ENCODE peak calls at places on chromosomes 4 and X, in ten cellular contexts. One of them, this sample, is unnamed.

GRCh38 chr4:169398294-169398693 is 127.5 kb upstream of the SH3RF1 start:
- DNase-seq in GM18507: no peak
- DNase-seq in H9: no peak
- DNase-seq in foreskin fibroblast: peak
- DNase-seq in stimulated activated naive CD8-positive, alpha-beta T cell treated with anti-CD3 and anti-CD28 coated beads, Interleukin-15, Interleukin-2, amounts not matched to agents 100 U/mL and 50 U/mL, for 24 hours: no peak
- DNase-seq in NCI-H524: no peak
- DNase-seq in activated T-helper 1 cell treated with Interleukin-2 at 50 U/mL for 16 hours: no peak
- DNase-seq in NCI-H446: no peak
- DNase-seq in activated CD4-positive, alpha-beta T cell treated with anti-CD3 and anti-CD28 coated beads, Interleukin-2, amount 10 ng/mL, durations not matched to agents 7 days and 5 days: no peak
- DNase-seq in neural progenitor cell: no peak
- DNase-seq in this sample: no peak

GRCh38 chr4:154686838-154687237 is 57.0 kb upstream of the LRAT start:
- DNase-seq in stimulated activated naive CD8-positive, alpha-beta T cell treated with anti-CD3 and anti-CD28 coated beads, Interleukin-15, Interleukin-2, amounts not matched to agents 100 U/mL and 50 U/mL, for 24 hours: no peak
- DNase-seq in neural progenitor cell: no peak
- DNase-seq in GM18507: no peak
- DNase-seq in activated T-helper 1 cell treated with Interleukin-2 at 50 U/mL for 16 hours: no peak
- DNase-seq in H9: no peak
- DNase-seq in NCI-H446: no peak
- DNase-seq in activated CD4-positive, alpha-beta T cell treated with anti-CD3 and anti-CD28 coated beads, Interleukin-2, amount 10 ng/mL, durations not matched to agents 7 days and 5 days: no peak
- DNase-seq in NCI-H524: no peak
- DNase-seq in foreskin fibroblast: no peak
- DNase-seq in this sample: no peak

GRCh38 chr4:159267023-159267939 is 164.4 kb downstream of the RAPGEF2 start:
- DNase-seq in activated CD4-positive, alpha-beta T cell treated with anti-CD3 and anti-CD28 coated beads, Interleukin-2, amount 10 ng/mL, durations not matched to agents 7 days and 5 days: no peak
- DNase-seq in NCI-H524: no peak
- DNase-seq in GM18507: no peak
- DNase-seq in activated T-helper 1 cell treated with Interleukin-2 at 50 U/mL for 16 hours: no peak
- DNase-seq in H9: no peak
- DNase-seq in NCI-H446: no peak
- DNase-seq in stimulated activated naive CD8-positive, alpha-beta T cell treated with anti-CD3 and anti-CD28 coated beads, Interleukin-15, Interleukin-2, amounts not matched to agents 100 U/mL and 50 U/mL, for 24 hours: no peak
- DNase-seq in foreskin fibroblast: no peak
- DNase-seq in neural progenitor cell: peak
- DNase-seq in this sample: peak

GRCh38 chrX:97267376-97267775 is 383.7 kb downstream of the RPA4 start:
- DNase-seq in neural progenitor cell: no peak
- DNase-seq in NCI-H446: no peak
- DNase-seq in NCI-H524: peak
- DNase-seq in activated CD4-positive, alpha-beta T cell treated with anti-CD3 and anti-CD28 coated beads, Interleukin-2, amount 10 ng/mL, durations not matched to agents 7 days and 5 days: no peak
- DNase-seq in GM18507: no peak
- DNase-seq in H9: no peak
- DNase-seq in activated T-helper 1 cell treated with Interleukin-2 at 50 U/mL for 16 hours: no peak
- DNase-seq in stimulated activated naive CD8-positive, alpha-beta T cell treated with anti-CD3 and anti-CD28 coated beads, Interleukin-15, Interleukin-2, amounts not matched to agents 100 U/mL and 50 U/mL, for 24 hours: no peak
- DNase-seq in foreskin fibroblast: peak
- DNase-seq in this sample: no peak

GRCh38 chrX:33339219-33339618 is 127.9 kb upstream of the DMD start:
- DNase-seq in GM18507: no peak
- DNase-seq in activated T-helper 1 cell treated with Interleukin-2 at 50 U/mL for 16 hours: no peak
- DNase-seq in foreskin fibroblast: no peak
- DNase-seq in neural progenitor cell: peak
- DNase-seq in NCI-H446: no peak
- DNase-seq in H9: peak
- DNase-seq in NCI-H524: peak
- DNase-seq in stimulated activated naive CD8-positive, alpha-beta T cell treated with anti-CD3 and anti-CD28 coated beads, Interleukin-15, Interleukin-2, amounts not matched to agents 100 U/mL and 50 U/mL, for 24 hours: no peak
- DNase-seq in activated CD4-positive, alpha-beta T cell treated with anti-CD3 and anti-CD28 coated beads, Interleukin-2, amount 10 ng/mL, durations not matched to agents 7 days and 5 days: no peak
- DNase-seq in this sample: peak

GRCh38 chr4:179797718-179798117 is 2355.5 kb upstream of the AGA start:
- DNase-seq in NCI-H524: no peak
- DNase-seq in foreskin fibroblast: no peak
- DNase-seq in activated T-helper 1 cell treated with Interleukin-2 at 50 U/mL for 16 hours: no peak
- DNase-seq in activated CD4-positive, alpha-beta T cell treated with anti-CD3 and anti-CD28 coated beads, Interleukin-2, amount 10 ng/mL, durations not matched to agents 7 days and 5 days: no peak
- DNase-seq in neural progenitor cell: no peak
- DNase-seq in H9: no peak
- DNase-seq in GM18507: no peak
- DNase-seq in NCI-H446: no peak
- DNase-seq in stimulated activated naive CD8-positive, alpha-beta T cell treated with anti-CD3 and anti-CD28 coated beads, Interleukin-15, Interleukin-2, amounts not matched to agents 100 U/mL and 50 U/mL, for 24 hours: no peak
- DNase-seq in this sample: no peak

GRCh38 chrX:1249101-1249887 is 19.3 kb upstream of the CSF2RA start:
- DNase-seq in neural progenitor cell: peak
- DNase-seq in GM18507: no peak
- DNase-seq in H9: peak
- DNase-seq in activated T-helper 1 cell treated with Interleukin-2 at 50 U/mL for 16 hours: peak
- DNase-seq in NCI-H446: no peak
- DNase-seq in foreskin fibroblast: peak
- DNase-seq in activated CD4-positive, alpha-beta T cell treated with anti-CD3 and anti-CD28 coated beads, Interleukin-2, amount 10 ng/mL, durations not matched to agents 7 days and 5 days: peak
- DNase-seq in stimulated activated naive CD8-positive, alpha-beta T cell treated with anti-CD3 and anti-CD28 coated beads, Interleukin-15, Interleukin-2, amounts not matched to agents 100 U/mL and 50 U/mL, for 24 hours: peak
- DNase-seq in NCI-H524: no peak
- DNase-seq in this sample: no peak

GRCh38 chr4:84916233-84916632 is 50.3 kb downstream of the WDFY3 start:
- DNase-seq in NCI-H524: no peak
- DNase-seq in NCI-H446: no peak
- DNase-seq in foreskin fibroblast: no peak
- DNase-seq in activated T-helper 1 cell treated with Interleukin-2 at 50 U/mL for 16 hours: no peak
- DNase-seq in H9: no peak
- DNase-seq in GM18507: no peak
- DNase-seq in neural progenitor cell: no peak
- DNase-seq in activated CD4-positive, alpha-beta T cell treated with anti-CD3 and anti-CD28 coated beads, Interleukin-2, amount 10 ng/mL, durations not matched to agents 7 days and 5 days: no peak
- DNase-seq in stimulated activated naive CD8-positive, alpha-beta T cell treated with anti-CD3 and anti-CD28 coated beads, Interleukin-15, Interleukin-2, amounts not matched to agents 100 U/mL and 50 U/mL, for 24 hours: no peak
- DNase-seq in this sample: no peak

GRCh38 chr4:127015616-127016015 is 617.1 kb upstream of the INTU start:
- DNase-seq in activated CD4-positive, alpha-beta T cell treated with anti-CD3 and anti-CD28 coated beads, Interleukin-2, amount 10 ng/mL, durations not matched to agents 7 days and 5 days: no peak
- DNase-seq in NCI-H524: no peak
- DNase-seq in H9: peak
- DNase-seq in activated T-helper 1 cell treated with Interleukin-2 at 50 U/mL for 16 hours: no peak
- DNase-seq in foreskin fibroblast: no peak
- DNase-seq in GM18507: no peak
- DNase-seq in neural progenitor cell: peak
- DNase-seq in NCI-H446: no peak
- DNase-seq in stimulated activated naive CD8-positive, alpha-beta T cell treated with anti-CD3 and anti-CD28 coated beads, Interleukin-15, Interleukin-2, amounts not matched to agents 100 U/mL and 50 U/mL, for 24 hours: no peak
- DNase-seq in this sample: no peak

GRCh38 chrX:113001836-113002235 is 161.2 kb upstream of the AMOT start:
- DNase-seq in NCI-H524: peak
- DNase-seq in activated T-helper 1 cell treated with Interleukin-2 at 50 U/mL for 16 hours: no peak
- DNase-seq in H9: no peak
- DNase-seq in NCI-H446: no peak
- DNase-seq in stimulated activated naive CD8-positive, alpha-beta T cell treated with anti-CD3 and anti-CD28 coated beads, Interleukin-15, Interleukin-2, amounts not matched to agents 100 U/mL and 50 U/mL, for 24 hours: no peak
- DNase-seq in activated CD4-positive, alpha-beta T cell treated with anti-CD3 and anti-CD28 coated beads, Interleukin-2, amount 10 ng/mL, durations not matched to agents 7 days and 5 days: no peak
- DNase-seq in GM18507: no peak
- DNase-seq in neural progenitor cell: peak
- DNase-seq in foreskin fibroblast: no peak
- DNase-seq in this sample: no peak

GRCh38 chr4:148007303-148007702 is 275.4 kb downstream of the ARHGAP10 start:
- DNase-seq in NCI-H524: no peak
- DNase-seq in neural progenitor cell: no peak
- DNase-seq in activated T-helper 1 cell treated with Interleukin-2 at 50 U/mL for 16 hours: no peak
- DNase-seq in activated CD4-positive, alpha-beta T cell treated with anti-CD3 and anti-CD28 coated beads, Interleukin-2, amount 10 ng/mL, durations not matched to agents 7 days and 5 days: no peak
- DNase-seq in GM18507: no peak
- DNase-seq in NCI-H446: no peak
- DNase-seq in H9: no peak
- DNase-seq in stimulated activated naive CD8-positive, alpha-beta T cell treated with anti-CD3 and anti-CD28 coated beads, Interleukin-15, Interleukin-2, amounts not matched to agents 100 U/mL and 50 U/mL, for 24 hours: no peak
- DNase-seq in foreskin fibroblast: peak
- DNase-seq in this sample: no peak

GRCh38 chrX:154486052-154486395 is 391 bp downstream of the UBL4A start:
- DNase-seq in GM18507: no peak
- DNase-seq in activated CD4-positive, alpha-beta T cell treated with anti-CD3 and anti-CD28 coated beads, Interleukin-2, amount 10 ng/mL, durations not matched to agents 7 days and 5 days: peak
- DNase-seq in NCI-H446: no peak
- DNase-seq in foreskin fibroblast: no peak
- DNase-seq in neural progenitor cell: no peak
- DNase-seq in NCI-H524: no peak
- DNase-seq in H9: no peak
- DNase-seq in stimulated activated naive CD8-positive, alpha-beta T cell treated with anti-CD3 and anti-CD28 coated beads, Interleukin-15, Interleukin-2, amounts not matched to agents 100 U/mL and 50 U/mL, for 24 hours: peak
- DNase-seq in activated T-helper 1 cell treated with Interleukin-2 at 50 U/mL for 16 hours: peak
- DNase-seq in this sample: peak

GRCh38 chr4:145825255-145825654 is 113.4 kb downstream of the ZNF827 start:
- DNase-seq in stimulated activated naive CD8-positive, alpha-beta T cell treated with anti-CD3 and anti-CD28 coated beads, Interleukin-15, Interleukin-2, amounts not matched to agents 100 U/mL and 50 U/mL, for 24 hours: no peak
- DNase-seq in NCI-H524: no peak
- DNase-seq in NCI-H446: no peak
- DNase-seq in H9: peak
- DNase-seq in neural progenitor cell: no peak
- DNase-seq in foreskin fibroblast: no peak
- DNase-seq in activated CD4-positive, alpha-beta T cell treated with anti-CD3 and anti-CD28 coated beads, Interleukin-2, amount 10 ng/mL, durations not matched to agents 7 days and 5 days: no peak
- DNase-seq in GM18507: no peak
- DNase-seq in activated T-helper 1 cell treated with Interleukin-2 at 50 U/mL for 16 hours: no peak
- DNase-seq in this sample: no peak

GRCh38 chr4:76087007-76087769 is 12.7 kb downstream of the ART3 start:
- DNase-seq in neural progenitor cell: peak
- DNase-seq in activated T-helper 1 cell treated with Interleukin-2 at 50 U/mL for 16 hours: no peak
- DNase-seq in foreskin fibroblast: peak
- DNase-seq in NCI-H524: peak
- DNase-seq in GM18507: no peak
- DNase-seq in H9: peak
- DNase-seq in activated CD4-positive, alpha-beta T cell treated with anti-CD3 and anti-CD28 coated beads, Interleukin-2, amount 10 ng/mL, durations not matched to agents 7 days and 5 days: peak
- DNase-seq in NCI-H446: peak
- DNase-seq in stimulated activated naive CD8-positive, alpha-beta T cell treated with anti-CD3 and anti-CD28 coated beads, Interleukin-15, Interleukin-2, amounts not matched to agents 100 U/mL and 50 U/mL, for 24 hours: peak
- DNase-seq in this sample: peak

GRCh38 chrX:40573763-40574162 is 7.0 kb upstream of the ATP6AP2 start:
- DNase-seq in H9: peak
- DNase-seq in neural progenitor cell: no peak
- DNase-seq in GM18507: no peak
- DNase-seq in activated CD4-positive, alpha-beta T cell treated with anti-CD3 and anti-CD28 coated beads, Interleukin-2, amount 10 ng/mL, durations not matched to agents 7 days and 5 days: peak
- DNase-seq in NCI-H446: no peak
- DNase-seq in NCI-H524: peak
- DNase-seq in activated T-helper 1 cell treated with Interleukin-2 at 50 U/mL for 16 hours: no peak
- DNase-seq in foreskin fibroblast: no peak
- DNase-seq in stimulated activated naive CD8-positive, alpha-beta T cell treated with anti-CD3 and anti-CD28 coated beads, Interleukin-15, Interleukin-2, amounts not matched to agents 100 U/mL and 50 U/mL, for 24 hours: no peak
- DNase-seq in this sample: peak

GRCh38 chr4:55249476-55249875 is 96.6 kb upstream of the SRD5A3 start:
- DNase-seq in NCI-H524: no peak
- DNase-seq in activated CD4-positive, alpha-beta T cell treated with anti-CD3 and anti-CD28 coated beads, Interleukin-2, amount 10 ng/mL, durations not matched to agents 7 days and 5 days: no peak
- DNase-seq in neural progenitor cell: no peak
- DNase-seq in H9: no peak
- DNase-seq in stimulated activated naive CD8-positive, alpha-beta T cell treated with anti-CD3 and anti-CD28 coated beads, Interleukin-15, Interleukin-2, amounts not matched to agents 100 U/mL and 50 U/mL, for 24 hours: no peak
- DNase-seq in GM18507: no peak
- DNase-seq in foreskin fibroblast: no peak
- DNase-seq in NCI-H446: no peak
- DNase-seq in activated T-helper 1 cell treated with Interleukin-2 at 50 U/mL for 16 hours: no peak
- DNase-seq in this sample: no peak

GRCh38 chr4:8033776-8034528 is 94.3 kb upstream of the AFAP1 start:
- DNase-seq in GM18507: no peak
- DNase-seq in foreskin fibroblast: no peak
- DNase-seq in NCI-H524: no peak
- DNase-seq in neural progenitor cell: no peak
- DNase-seq in H9: no peak
- DNase-seq in NCI-H446: no peak
- DNase-seq in activated T-helper 1 cell treated with Interleukin-2 at 50 U/mL for 16 hours: no peak
- DNase-seq in stimulated activated naive CD8-positive, alpha-beta T cell treated with anti-CD3 and anti-CD28 coated beads, Interleukin-15, Interleukin-2, amounts not matched to agents 100 U/mL and 50 U/mL, for 24 hours: no peak
- DNase-seq in activated CD4-positive, alpha-beta T cell treated with anti-CD3 and anti-CD28 coated beads, Interleukin-2, amount 10 ng/mL, durations not matched to agents 7 days and 5 days: no peak
- DNase-seq in this sample: no peak

GRCh38 chrX:43661521-43662240 is 5.6 kb downstream of the MAOA start:
- DNase-seq in NCI-H524: peak
- DNase-seq in neural progenitor cell: no peak
- DNase-seq in H9: no peak
- DNase-seq in GM18507: no peak
- DNase-seq in activated T-helper 1 cell treated with Interleukin-2 at 50 U/mL for 16 hours: no peak
- DNase-seq in stimulated activated naive CD8-positive, alpha-beta T cell treated with anti-CD3 and anti-CD28 coated beads, Interleukin-15, Interleukin-2, amounts not matched to agents 100 U/mL and 50 U/mL, for 24 hours: no peak
- DNase-seq in NCI-H446: no peak
- DNase-seq in activated CD4-positive, alpha-beta T cell treated with anti-CD3 and anti-CD28 coated beads, Interleukin-2, amount 10 ng/mL, durations not matched to agents 7 days and 5 days: no peak
- DNase-seq in foreskin fibroblast: no peak
- DNase-seq in this sample: no peak

GRCh38 chr4:1792832-1793495 is at the start of gene FGFR3:
- DNase-seq in neural progenitor cell: peak
- DNase-seq in NCI-H524: peak
- DNase-seq in NCI-H446: no peak
- DNase-seq in activated CD4-positive, alpha-beta T cell treated with anti-CD3 and anti-CD28 coated beads, Interleukin-2, amount 10 ng/mL, durations not matched to agents 7 days and 5 days: peak
- DNase-seq in H9: peak
- DNase-seq in GM18507: peak
- DNase-seq in activated T-helper 1 cell treated with Interleukin-2 at 50 U/mL for 16 hours: peak
- DNase-seq in foreskin fibroblast: no peak
- DNase-seq in stimulated activated naive CD8-positive, alpha-beta T cell treated with anti-CD3 and anti-CD28 coated beads, Interleukin-15, Interleukin-2, amounts not matched to agents 100 U/mL and 50 U/mL, for 24 hours: peak
- DNase-seq in this sample: peak

GRCh38 chr4:81838586-81838985 is 366.9 kb upstream of the RASGEF1B start:
- DNase-seq in stimulated activated naive CD8-positive, alpha-beta T cell treated with anti-CD3 and anti-CD28 coated beads, Interleukin-15, Interleukin-2, amounts not matched to agents 100 U/mL and 50 U/mL, for 24 hours: no peak
- DNase-seq in neural progenitor cell: no peak
- DNase-seq in NCI-H524: no peak
- DNase-seq in H9: no peak
- DNase-seq in foreskin fibroblast: no peak
- DNase-seq in NCI-H446: no peak
- DNase-seq in activated T-helper 1 cell treated with Interleukin-2 at 50 U/mL for 16 hours: no peak
- DNase-seq in GM18507: no peak
- DNase-seq in activated CD4-positive, alpha-beta T cell treated with anti-CD3 and anti-CD28 coated beads, Interleukin-2, amount 10 ng/mL, durations not matched to agents 7 days and 5 days: no peak
- DNase-seq in this sample: peak

GRCh38 chrX:43958529-43958928 is 14.7 kb downstream of the NDP start:
- DNase-seq in stimulated activated naive CD8-positive, alpha-beta T cell treated with anti-CD3 and anti-CD28 coated beads, Interleukin-15, Interleukin-2, amounts not matched to agents 100 U/mL and 50 U/mL, for 24 hours: no peak
- DNase-seq in NCI-H446: peak
- DNase-seq in H9: peak
- DNase-seq in activated CD4-positive, alpha-beta T cell treated with anti-CD3 and anti-CD28 coated beads, Interleukin-2, amount 10 ng/mL, durations not matched to agents 7 days and 5 days: peak
- DNase-seq in NCI-H524: peak
- DNase-seq in activated T-helper 1 cell treated with Interleukin-2 at 50 U/mL for 16 hours: no peak
- DNase-seq in foreskin fibroblast: peak
- DNase-seq in GM18507: no peak
- DNase-seq in neural progenitor cell: peak
- DNase-seq in this sample: peak

GRCh38 chr4:121711263-121712000 is 14.7 kb upstream of the ANXA5 start:
- DNase-seq in NCI-H524: peak
- DNase-seq in neural progenitor cell: peak
- DNase-seq in H9: peak
- DNase-seq in activated T-helper 1 cell treated with Interleukin-2 at 50 U/mL for 16 hours: no peak
- DNase-seq in NCI-H446: peak
- DNase-seq in stimulated activated naive CD8-positive, alpha-beta T cell treated with anti-CD3 and anti-CD28 coated beads, Interleukin-15, Interleukin-2, amounts not matched to agents 100 U/mL and 50 U/mL, for 24 hours: peak
- DNase-seq in GM18507: no peak
- DNase-seq in activated CD4-positive, alpha-beta T cell treated with anti-CD3 and anti-CD28 coated beads, Interleukin-2, amount 10 ng/mL, durations not matched to agents 7 days and 5 days: no peak
- DNase-seq in foreskin fibroblast: peak
- DNase-seq in this sample: no peak

GRCh38 chrX:46788902-46789301 is 30.0 kb upstream of the SLC9A7 start:
- DNase-seq in activated CD4-positive, alpha-beta T cell treated with anti-CD3 and anti-CD28 coated beads, Interleukin-2, amount 10 ng/mL, durations not matched to agents 7 days and 5 days: no peak
- DNase-seq in NCI-H446: no peak
- DNase-seq in NCI-H524: no peak
- DNase-seq in H9: no peak
- DNase-seq in foreskin fibroblast: peak
- DNase-seq in neural progenitor cell: peak
- DNase-seq in GM18507: no peak
- DNase-seq in stimulated activated naive CD8-positive, alpha-beta T cell treated with anti-CD3 and anti-CD28 coated beads, Interleukin-15, Interleukin-2, amounts not matched to agents 100 U/mL and 50 U/mL, for 24 hours: no peak
- DNase-seq in activated T-helper 1 cell treated with Interleukin-2 at 50 U/mL for 16 hours: no peak
- DNase-seq in this sample: no peak

GRCh38 chrX:1506916-1507315 is 30.1 kb downstream of the P2RY8 start:
- DNase-seq in H9: no peak
- DNase-seq in stimulated activated naive CD8-positive, alpha-beta T cell treated with anti-CD3 and anti-CD28 coated beads, Interleukin-15, Interleukin-2, amounts not matched to agents 100 U/mL and 50 U/mL, for 24 hours: no peak
- DNase-seq in neural progenitor cell: no peak
- DNase-seq in activated T-helper 1 cell treated with Interleukin-2 at 50 U/mL for 16 hours: no peak
- DNase-seq in NCI-H524: no peak
- DNase-seq in activated CD4-positive, alpha-beta T cell treated with anti-CD3 and anti-CD28 coated beads, Interleukin-2, amount 10 ng/mL, durations not matched to agents 7 days and 5 days: no peak
- DNase-seq in GM18507: no peak
- DNase-seq in NCI-H446: no peak
- DNase-seq in foreskin fibroblast: no peak
- DNase-seq in this sample: no peak

GRCh38 chr4:85147481-85148076 is 181.1 kb upstream of the WDFY3 start:
- DNase-seq in NCI-H446: peak
- DNase-seq in neural progenitor cell: peak
- DNase-seq in stimulated activated naive CD8-positive, alpha-beta T cell treated with anti-CD3 and anti-CD28 coated beads, Interleukin-15, Interleukin-2, amounts not matched to agents 100 U/mL and 50 U/mL, for 24 hours: no peak
- DNase-seq in GM18507: peak
- DNase-seq in activated T-helper 1 cell treated with Interleukin-2 at 50 U/mL for 16 hours: no peak
- DNase-seq in NCI-H524: peak
- DNase-seq in foreskin fibroblast: peak
- DNase-seq in H9: peak
- DNase-seq in activated CD4-positive, alpha-beta T cell treated with anti-CD3 and anti-CD28 coated beads, Interleukin-2, amount 10 ng/mL, durations not matched to agents 7 days and 5 days: peak
- DNase-seq in this sample: peak

GRCh38 chr4:26529479-26529878 is 39.2 kb upstream of the CCKAR start:
- DNase-seq in foreskin fibroblast: no peak
- DNase-seq in NCI-H524: no peak
- DNase-seq in activated T-helper 1 cell treated with Interleukin-2 at 50 U/mL for 16 hours: no peak
- DNase-seq in GM18507: no peak
- DNase-seq in H9: no peak
- DNase-seq in NCI-H446: no peak
- DNase-seq in activated CD4-positive, alpha-beta T cell treated with anti-CD3 and anti-CD28 coated beads, Interleukin-2, amount 10 ng/mL, durations not matched to agents 7 days and 5 days: no peak
- DNase-seq in stimulated activated naive CD8-positive, alpha-beta T cell treated with anti-CD3 and anti-CD28 coated beads, Interleukin-15, Interleukin-2, amounts not matched to agents 100 U/mL and 50 U/mL, for 24 hours: no peak
- DNase-seq in neural progenitor cell: no peak
- DNase-seq in this sample: no peak

GRCh38 chr4:154234576-154234975 is 257.0 kb downstream of the DCHS2 start:
- DNase-seq in GM18507: no peak
- DNase-seq in activated CD4-positive, alpha-beta T cell treated with anti-CD3 and anti-CD28 coated beads, Interleukin-2, amount 10 ng/mL, durations not matched to agents 7 days and 5 days: no peak
- DNase-seq in foreskin fibroblast: no peak
- DNase-seq in activated T-helper 1 cell treated with Interleukin-2 at 50 U/mL for 16 hours: no peak
- DNase-seq in NCI-H446: no peak
- DNase-seq in NCI-H524: no peak
- DNase-seq in stimulated activated naive CD8-positive, alpha-beta T cell treated with anti-CD3 and anti-CD28 coated beads, Interleukin-15, Interleukin-2, amounts not matched to agents 100 U/mL and 50 U/mL, for 24 hours: no peak
- DNase-seq in H9: no peak
- DNase-seq in neural progenitor cell: no peak
- DNase-seq in this sample: no peak

This sample was measured in NCI-H1417.